ENCODE peak calls at places on chromosome 15, in four cellular contexts. X, D, K and A are unnamed samples.

GRCh38 chr15:69311319-69311721 is 12.6 kb downstream of the PAQR5 start:
- DNase-seq in X (no peak), D (no peak), K (no peak), A (peak; percentile 31)

GRCh38 chr15:34109775-34110663 is 8.1 kb downstream of the PGBD4 start:
- DNase-seq in X (no peak), D (no peak), K (no peak), A (peak; percentile 35)

GRCh38 chr15:67110958-67111864 is 45.8 kb downstream of the SMAD3 start:
- DNase-seq in X (no peak), D (no peak), K (no peak), A (no peak)

GRCh38 chr15:65096481-65097385 is 18.3 kb downstream of the UBAP1L start:
- DNase-seq in X (no peak), D (no peak), K (no peak), A (no peak)

GRCh38 chr15:64858136-64858535 is 16.4 kb downstream of the PLEKHO2 start:
- DNase-seq in X (no peak), D (no peak), K (no peak), A (no peak)

GRCh38 chr15:76330281-76330680 is 6.3 kb upstream of the ISL2 start:
- DNase-seq in X (no peak), D (no peak), K (no peak), A (peak; percentile 90)

GRCh38 chr15:58466566-58466965 is 34.8 kb downstream of the LIPC start:
- DNase-seq in X (no peak), D (no peak), K (no peak), A (no peak)

GRCh38 chr15:65789759-65790158 is 2.3 kb downstream of the DENND4A start:
- DNase-seq in X (no peak), D (no peak), K (no peak), A (no peak)

GRCh38 chr15:39451121-39451698 is 129.7 kb upstream of the THBS1 start:
- DNase-seq in X (no peak), D (no peak), K (no peak), A (no peak)